ENCODE peak calls at places on chromosome 15, in eight cellular contexts. C is H7; W is stimulated activated CD4-positive, alpha-beta T cell treated with anti-CD3 and anti-CD28 coated beads, TNF-alpha, amount 100 ng/mL, for 24 hours; I is HS-27A; E is mucosa of descending colon; F is NCI-H774; N is pons; R is heart left ventricle. Z is an unnamed sample.

GRCh38 chr15:71335591-71335990 is 220.3 kb downstream of the THSD4 start:
- DNase-seq in C (no peak), W (no peak), I (no peak), E (no peak), F (no peak), N (no peak), R (no peak), Z (no peak)

GRCh38 chr15:59251001-59251845 is 44.6 kb downstream of the LDHAL6B start:
- DNase-seq in C (no peak), W (no peak), I (no peak), E (no peak), F (no peak), N (no peak), R (no peak), Z (no peak)

GRCh38 chr15:88878720-88879184 is 16.6 kb downstream of the HAPLN3 start:
- DNase-seq in C (peak; percentile 95), W (no peak), I (no peak), E (peak; percentile 60), F (peak; percentile 52), N (no peak), R (no peak), Z (peak; percentile 47)

GRCh38 chr15:85412956-85413854 is 32.8 kb downstream of the AKAP13 start:
- DNase-seq in C (peak; percentile 62), W (peak; percentile 61), I (peak; percentile 83), E (peak; percentile 68), F (peak; percentile 43), N (peak; percentile 66), R (no peak), Z (peak; percentile 65)

GRCh38 chr15:40286061-40286532 is 3.2 kb upstream of the ANKRD63 start:
- DNase-seq in C (no peak), W (no peak), I (no peak), E (no peak), F (no peak), N (no peak), R (peak; percentile 52), Z (no peak)

GRCh38 chr15:35616436-35617271 is 70.7 kb upstream of the DPH6 start:
- DNase-seq in C (no peak), W (no peak), I (no peak), E (no peak), F (no peak), N (no peak), R (no peak), Z (no peak)

GRCh38 chr15:88542342-88542733 is 4.1 kb downstream of the DET1 start:
- DNase-seq in C (no peak), W (no peak), I (no peak), E (no peak), F (no peak), N (no peak), R (no peak), Z (no peak)

GRCh38 chr15:78788261-78788660 is 23.0 kb downstream of the ADAMTS7 start:
- DNase-seq in C (no peak), W (no peak), I (no peak), E (no peak), F (no peak), N (no peak), R (peak; percentile 33), Z (no peak)

GRCh38 chr15:22979069-22979698 is 984 bp downstream of the CYFIP1 start:
- DNase-seq in C (peak; percentile 78), W (peak; percentile 12), I (no peak), E (peak; percentile 78), F (peak; percentile 1), N (no peak), R (peak; percentile 85), Z (peak; percentile 72)

GRCh38 chr15:61057376-61057775 is 171.7 kb downstream of the RORA start:
- DNase-seq in C (no peak), W (no peak), I (no peak), E (no peak), F (no peak), N (no peak), R (no peak), Z (no peak)

GRCh38 chr15:62610499-62610898 is 432.0 kb upstream of the TPM1 start:
- DNase-seq in C (no peak), W (no peak), I (no peak), E (no peak), F (no peak), N (no peak), R (no peak), Z (no peak)

GRCh38 chr15:98896002-98896721 is 111.4 kb downstream of the PGPEP1L start:
- DNase-seq in C (no peak), W (no peak), I (no peak), E (no peak), F (no peak), N (no peak), R (no peak), Z (no peak)

GRCh38 chr15:44207643-44208042 is 12.6 kb upstream of the FRMD5 start:
- DNase-seq in C (no peak), W (no peak), I (peak; percentile 83), E (no peak), F (no peak), N (peak; percentile 12), R (no peak), Z (no peak)

GRCh38 chr15:55791576-55792400 is 48.8 kb upstream of the PRTG start:
- DNase-seq in C (no peak), W (no peak), I (peak; percentile 80), E (no peak), F (peak; percentile 58), N (no peak), R (no peak), Z (no peak)

GRCh38 chr15:51080286-51080685 is 14.4 kb downstream of the TNFAIP8L3 start:
- DNase-seq in C (no peak), W (no peak), I (no peak), E (no peak), F (no peak), N (no peak), R (no peak), Z (no peak)

GRCh38 chr15:47737424-47737823 is 20.1 kb downstream of the SEMA6D start:
- DNase-seq in C (no peak), W (no peak), I (no peak), E (no peak), F (no peak), N (no peak), R (no peak), Z (no peak)

GRCh38 chr15:80019168-80019745 is 40.2 kb upstream of the ZFAND6 start:
- DNase-seq in C (no peak), W (no peak), I (no peak), E (no peak), F (no peak), N (no peak), R (no peak), Z (no peak)

GRCh38 chr15:59180946-59181345 is 25.7 kb upstream of the LDHAL6B start:
- DNase-seq in C (no peak), W (no peak), I (no peak), E (no peak), F (no peak), N (no peak), R (no peak), Z (no peak)

GRCh38 chr15:101127503-101128076 is 124.3 kb downstream of the CHSY1 start:
- DNase-seq in C (no peak), W (no peak), I (peak; percentile 97), E (peak; percentile 59), F (no peak), N (peak; percentile 61), R (peak; percentile 81), Z (peak; percentile 68)

GRCh38 chr15:37112171-37112570 is 11.8 kb upstream of the MEIS2 start:
- DNase-seq in C (no peak), W (no peak), I (no peak), E (no peak), F (no peak), N (no peak), R (no peak), Z (no peak)

GRCh38 chr15:25624504-25625172 is 185.8 kb upstream of the UBE3A start:
- DNase-seq in C (no peak), W (no peak), I (no peak), E (no peak), F (no peak), N (no peak), R (no peak), Z (no peak)

GRCh38 chr15:75454471-75455418 is 3.3 kb upstream of the SIN3A start:
- DNase-seq in C (peak; percentile 81), W (peak; percentile 62), I (peak; percentile 64), E (no peak), F (peak; percentile 58), N (no peak), R (peak; percentile 88), Z (peak; percentile 67)

GRCh38 chr15:83449928-83450501 is 2.9 kb downstream of the SH3GL3 start:
- DNase-seq in C (no peak), W (no peak), I (no peak), E (no peak), F (no peak), N (no peak), R (no peak), Z (no peak)

GRCh38 chr15:31459011-31459748 is 132.5 kb downstream of the KLF13 start:
- DNase-seq in C (no peak), W (no peak), I (no peak), E (peak; percentile 23), F (no peak), N (no peak), R (no peak), Z (peak; percentile 26)

GRCh38 chr15:41620536-41621199 is 39.5 kb upstream of the MGA start:
- DNase-seq in C (peak; percentile 71), W (no peak), I (no peak), E (no peak), F (no peak), N (peak; percentile 22), R (no peak), Z (no peak)

GRCh38 chr15:64993290-64993689 is 3.6 kb upstream of the SPG21 start:
- DNase-seq in C (no peak), W (no peak), I (no peak), E (no peak), F (no peak), N (no peak), R (no peak), Z (no peak)

Z was measured in stomach.